ENCODE peak calls at places on chromosomes 6 and 20, in eight cellular contexts. F is skeletal muscle cell; S is hippocampal formation; D is amygdala; T is effector memory CD8-positive, alpha-beta T cell; K is MM.1S; G is NCI-H1092 treated with DMSO at 0.1 percent for 48 hours; A is CD4-positive, alpha-beta T cell. C is an unnamed sample.

GRCh38 chr6:140537834-140538680 is 1163.6 kb upstream of the CITED2 start:
- DNase-seq in F (peak), S (no peak), D (no peak), T (no peak), K (no peak), G (no peak), A (no peak), C (no peak)

GRCh38 chr6:52984247-52984646 is 10.8 kb downstream of the GSTA4 start:
- DNase-seq in F (no peak), S (no peak), D (no peak), T (peak), K (peak), G (no peak), A (peak), C (no peak)

GRCh38 chr6:7785243-7785941 is 59.5 kb downstream of the BMP6 start:
- DNase-seq in F (no peak), S (no peak), D (no peak), T (no peak), K (no peak), G (no peak), A (no peak), C (no peak)

GRCh38 chr6:36985963-36986703 is at the start of gene MTCH1:
- DNase-seq in F (peak), S (peak), D (peak), T (peak), K (peak), G (peak), A (peak), C (peak)

GRCh38 chr6:106097368-106098231 is 11.5 kb downstream of the PRDM1 start:
- DNase-seq in F (no peak), S (peak), D (no peak), T (peak), K (peak), G (no peak), A (peak), C (no peak)

GRCh38 chr6:19452495-19452894 is 384.7 kb upstream of the ID4 start:
- DNase-seq in F (no peak), S (no peak), D (no peak), T (no peak), K (no peak), G (no peak), A (no peak), C (peak)

GRCh38 chr6:166775180-166775922 is 148.3 kb upstream of the RPS6KA2 start:
- DNase-seq in F (peak), S (peak), D (peak), T (peak), K (peak), G (peak), A (peak), C (peak)

GRCh38 chr6:100851819-100852218 is 29.3 kb downstream of the ASCC3 start:
- DNase-seq in F (no peak), S (no peak), D (no peak), T (no peak), K (no peak), G (no peak), A (no peak), C (no peak)

GRCh38 chr6:170142559-170142958 is 148.3 kb downstream of the DLL1 start:
- DNase-seq in F (no peak), S (no peak), D (no peak), T (no peak), K (no peak), G (no peak), A (no peak), C (no peak)

GRCh38 chr6:29834564-29835436 is 7.2 kb downstream of the HLA-G start:
- DNase-seq in F (no peak), S (peak), D (no peak), T (peak), K (no peak), G (no peak), A (peak), C (peak)

GRCh38 chr20:53708129-53708968 is 114.7 kb upstream of the ZNF217 start:
- DNase-seq in F (peak), S (no peak), D (no peak), T (no peak), K (peak), G (no peak), A (peak), C (no peak)

GRCh38 chr6:31713991-31714684 is 1.0 kb upstream of the LY6G6D start:
- DNase-seq in F (no peak), S (no peak), D (no peak), T (no peak), K (no peak), G (no peak), A (no peak), C (no peak)

GRCh38 chr6:154138806-154139205 is 99.8 kb downstream of the OPRM1 start:
- DNase-seq in F (no peak), S (no peak), D (no peak), T (no peak), K (no peak), G (no peak), A (no peak), C (no peak)

GRCh38 chr6:136669299-136669699 is 119.1 kb upstream of the MAP7 start:
- DNase-seq in F (peak), S (no peak), D (no peak), T (no peak), K (no peak), G (no peak), A (no peak), C (no peak)

GRCh38 chr6:112270756-112271155 is 16.4 kb upstream of the LAMA4 start:
- DNase-seq in F (no peak), S (no peak), D (no peak), T (no peak), K (no peak), G (no peak), A (no peak), C (no peak)

GRCh38 chr6:37033255-37033654 is 27.8 kb downstream of the FGD2 start:
- DNase-seq in F (no peak), S (no peak), D (no peak), T (no peak), K (no peak), G (no peak), A (no peak), C (no peak)

GRCh38 chr6:113595921-113596376 is 261.2 kb upstream of the MARCKS start:
- DNase-seq in F (peak), S (no peak), D (no peak), T (no peak), K (no peak), G (peak), A (no peak), C (no peak)

GRCh38 chr6:109349419-109349987 is 32.8 kb downstream of the CD164 start:
- DNase-seq in F (peak), S (no peak), D (no peak), T (no peak), K (no peak), G (peak), A (no peak), C (no peak)

GRCh38 chr6:53746442-53747103 is 48.2 kb upstream of the LRRC1 start:
- DNase-seq in F (no peak), S (no peak), D (no peak), T (no peak), K (no peak), G (peak), A (no peak), C (no peak)

GRCh38 chr20:58112017-58112781 is 116.3 kb downstream of the ANKRD60 start:
- DNase-seq in F (no peak), S (no peak), D (no peak), T (no peak), K (no peak), G (no peak), A (no peak), C (peak)

GRCh38 chr6:5998236-5998635 is 8.5 kb downstream of the NRN1 start:
- DNase-seq in F (no peak), S (no peak), D (no peak), T (no peak), K (no peak), G (no peak), A (no peak), C (no peak)

GRCh38 chr6:56570434-56571359 is 72.0 kb downstream of the DST start:
- DNase-seq in F (no peak), S (no peak), D (no peak), T (no peak), K (peak), G (peak), A (no peak), C (peak)

GRCh38 chr20:3115190-3116107 is 30.9 kb upstream of the AVP start:
- DNase-seq in F (no peak), S (peak), D (no peak), T (no peak), K (peak), G (peak), A (no peak), C (peak)

GRCh38 chr20:63377256-63378114 is 16.3 kb upstream of the CHRNA4 start:
- DNase-seq in F (no peak), S (no peak), D (no peak), T (no peak), K (no peak), G (peak), A (no peak), C (no peak)

GRCh38 chr20:35226775-35227681 is 538 bp downstream of the MMP24 start:
- DNase-seq in F (no peak), S (no peak), D (no peak), T (peak), K (peak), G (peak), A (peak), C (peak)

GRCh38 chr6:50353603-50354002 is 303.9 kb upstream of the DEFB112 start:
- DNase-seq in F (no peak), S (no peak), D (no peak), T (no peak), K (no peak), G (no peak), A (no peak), C (peak)

GRCh38 chr6:28772480-28773381 is 151.1 kb downstream of the TRIM27 start:
- DNase-seq in F (no peak), S (no peak), D (no peak), T (no peak), K (no peak), G (no peak), A (no peak), C (no peak)

GRCh38 chr6:9401936-9402335 is 966.6 kb upstream of the SLC35B3 start:
- DNase-seq in F (no peak), S (no peak), D (no peak), T (no peak), K (no peak), G (no peak), A (no peak), C (no peak)

GRCh38 chr6:31175961-31176360 is 5.5 kb upstream of the POU5F1 start:
- DNase-seq in F (peak), S (no peak), D (no peak), T (no peak), K (no peak), G (no peak), A (no peak), C (no peak)

GRCh38 chr6:149166324-149166723 is 151.2 kb upstream of the TAB2 start:
- DNase-seq in F (no peak), S (no peak), D (no peak), T (no peak), K (no peak), G (peak), A (no peak), C (no peak)

GRCh38 chr20:53901064-53901463 is 169.3 kb downstream of the BCAS1 start:
- DNase-seq in F (no peak), S (no peak), D (no peak), T (no peak), K (no peak), G (no peak), A (no peak), C (no peak)

GRCh38 chr6:56374841-56375369 is 127.5 kb upstream of the COL21A1 start:
- DNase-seq in F (peak), S (no peak), D (no peak), T (no peak), K (no peak), G (no peak), A (no peak), C (no peak)

GRCh38 chr20:62404761-62405107 is 2.4 kb downstream of the CABLES2 start:
- DNase-seq in F (no peak), S (no peak), D (no peak), T (no peak), K (no peak), G (no peak), A (no peak), C (no peak)

GRCh38 chr6:113182370-113183141 is 674.6 kb upstream of the MARCKS start:
- DNase-seq in F (peak), S (no peak), D (no peak), T (no peak), K (no peak), G (peak), A (no peak), C (no peak)

GRCh38 chr6:136014454-136015421 is 163.2 kb downstream of the PDE7B start:
- DNase-seq in F (peak), S (no peak), D (no peak), T (no peak), K (no peak), G (no peak), A (no peak), C (no peak)

C was measured in D341Med.